ENCODE peak calls at places on chromosomes 1 and 21, in six cellular contexts. A is A549, N is endothelial cell of umbilical vein, S is HepG2, W is K562, B is GM12878. U is an unnamed sample.

GRCh38 chr1:205335692-205336091 is 14.1 kb upstream of the NUAK2 start:
- DNase-seq in B (no peak), N (peak), W (peak), A (peak), S (peak), U (peak)

GRCh38 chr1:161725888-161726630 is 4.7 kb downstream of the FCRLB start:
- DNase-seq in W (peak), S (peak), A (peak), B (no peak), N (peak), U (peak)

GRCh38 chr21:44949161-44950015 is 9.6 kb downstream of the SLX9 start:
- DNase-seq in W (peak), N (peak), B (no peak), S (peak), A (peak), U (peak)

GRCh38 chr1:107964397-107965111 is 426 bp downstream of the VAV3 start:
- DNase-seq in S (no peak), N (peak), W (no peak), B (no peak), A (no peak), U (no peak)

GRCh38 chr1:209029737-209030136 is 553.8 kb upstream of the CAMK1G start:
- DNase-seq in A (no peak), W (no peak), N (peak), S (no peak), B (no peak), U (no peak)

GRCh38 chr1:51168946-51169345 is 66.9 kb downstream of the C1orf185 start:
- DNase-seq in B (no peak), W (no peak), S (no peak), N (no peak), A (no peak), U (no peak)

GRCh38 chr1:27111771-27112573 is 43.0 kb downstream of the SLC9A1 start:
- DNase-seq in N (peak), W (peak), A (peak), B (no peak), S (peak), U (peak)

GRCh38 chr1:20697560-20697959 is 20.2 kb downstream of the KIF17 start:
- DNase-seq in W (no peak), A (no peak), S (no peak), N (no peak), B (no peak), U (no peak)

GRCh38 chr1:169647512-169647911 is 17.6 kb upstream of the SELP start:
- DNase-seq in W (no peak), A (no peak), B (no peak), S (no peak), N (no peak), U (no peak)

GRCh38 chr1:248611883-248612282 is 14.4 kb upstream of the OR2T10 start:
- DNase-seq in A (no peak), W (no peak), N (no peak), B (no peak), S (no peak), U (peak)

GRCh38 chr1:231395051-231395995 is 26.8 kb downstream of the EGLN1 start:
- DNase-seq in S (peak), B (no peak), W (no peak), N (peak), A (peak), U (no peak)

GRCh38 chr1:183218981-183219621 is 33.0 kb downstream of the LAMC2 start:
- DNase-seq in N (peak), A (no peak), W (no peak), B (no peak), S (no peak), U (peak)

GRCh38 chr1:223486366-223486765 is 93.2 kb downstream of the CCDC185 start:
- DNase-seq in N (no peak), A (no peak), W (no peak), S (peak), B (no peak), U (no peak)

GRCh38 chr1:225824522-225824921 is 14.6 kb downstream of the EPHX1 start:
- DNase-seq in S (no peak), N (no peak), B (no peak), A (no peak), W (no peak), U (no peak)

GRCh38 chr1:213997031-213997771 is 9.4 kb downstream of the PROX1 start:
- DNase-seq in S (no peak), N (no peak), B (no peak), A (no peak), W (no peak), U (peak)

GRCh38 chr1:20160034-20160433 is 20.9 kb downstream of the PLA2G2F start:
- DNase-seq in W (no peak), B (no peak), S (no peak), A (no peak), N (no peak), U (peak)

GRCh38 chr1:72282271-72282656 is at the start of gene NEGR1:
- DNase-seq in W (no peak), N (peak), A (no peak), B (no peak), S (no peak), U (peak)

GRCh38 chr1:100034465-100034864 is 64.7 kb downstream of the SLC35A3 start:
- DNase-seq in N (peak), W (peak), S (peak), A (peak), B (no peak), U (peak)

GRCh38 chr1:236421022-236421421 is 26.9 kb downstream of the EDARADD start:
- DNase-seq in A (peak), N (no peak), W (peak), B (no peak), S (peak), U (no peak)

GRCh38 chr21:46421191-46421750 is 37.4 kb upstream of the DIP2A start:
- DNase-seq in B (no peak), N (no peak), S (no peak), A (no peak), W (no peak), U (no peak)

GRCh38 chr1:16191916-16192545 is 20.4 kb downstream of the ARHGEF19 start:
- DNase-seq in N (no peak), S (no peak), W (no peak), A (no peak), B (no peak), U (peak)

GRCh38 chr1:20100632-20101355 is 18.5 kb downstream of the PLA2G2D start:
- DNase-seq in N (peak), W (peak), S (peak), B (no peak), A (peak), U (peak)

GRCh38 chr21:33543505-33544129 is 779 bp downstream of the SON start:
- DNase-seq in B (no peak), W (no peak), N (peak), S (no peak), A (no peak), U (peak)

GRCh38 chr1:97936976-97937375 is 16.1 kb upstream of the DPYD start:
- DNase-seq in W (no peak), A (no peak), N (no peak), B (no peak), S (no peak), U (no peak)

GRCh38 chr1:95018602-95019369 is 54.0 kb downstream of the ALG14 start:
- DNase-seq in S (no peak), B (no peak), N (peak), W (no peak), A (peak), U (no peak)

GRCh38 chr21:23858878-23859277 is 1748.4 kb downstream of the MRPL39 start:
- DNase-seq in B (no peak), W (peak), S (no peak), N (no peak), A (no peak), U (no peak)

GRCh38 chr1:238485906-238486219 is 595.1 kb upstream of the ZP4 start:
- DNase-seq in A (no peak), W (no peak), N (no peak), S (no peak), B (no peak), U (no peak)

GRCh38 chr1:10945988-10946387 is 66.5 kb upstream of the TARDBP start:
- DNase-seq in A (no peak), W (no peak), N (no peak), S (no peak), B (no peak), U (no peak)

GRCh38 chr1:19395678-19396192 is 83.6 kb downstream of the SLC66A1 start:
- DNase-seq in W (no peak), B (no peak), N (no peak), A (no peak), S (no peak), U (no peak)

GRCh38 chr1:198636391-198636790 is 2.4 kb upstream of the PTPRC start:
- DNase-seq in S (no peak), A (no peak), N (no peak), B (no peak), W (no peak), U (no peak)

GRCh38 chr1:32759997-32760623 is 57.0 kb downstream of the YARS1 start:
- DNase-seq in B (no peak), W (peak), A (peak), N (no peak), S (peak), U (no peak)

GRCh38 chr1:116123837-116124533 is 12.8 kb downstream of the MAB21L3 start:
- DNase-seq in B (no peak), N (no peak), S (no peak), W (no peak), A (no peak), U (no peak)

DNA sequence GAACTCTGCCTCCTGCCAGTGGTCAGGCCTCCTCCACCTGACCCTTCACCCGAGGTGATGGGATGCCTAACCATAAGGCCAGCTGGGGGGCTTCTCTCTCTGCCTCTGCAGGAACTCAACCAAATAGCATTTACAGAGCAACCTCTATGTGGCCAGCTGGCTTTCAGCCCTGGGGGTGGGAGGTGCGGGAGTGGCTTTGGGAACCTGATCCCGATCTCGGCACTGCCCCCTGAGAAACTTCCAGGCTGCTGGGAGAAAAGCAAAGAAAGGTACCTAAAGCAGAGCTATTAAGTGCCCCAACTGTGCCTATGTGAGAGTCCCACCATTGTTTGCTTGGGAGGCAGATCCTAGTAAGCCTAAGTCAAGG is 7.1 kb downstream of the KRTCAP2 start:
- DNase-seq in S (no peak), N (no peak), B (no peak), W (no peak), A (no peak), U (no peak)
- TF ChIP-seq MYC in S (no peak), N (no peak), B (no peak), W (no peak), A (no peak), U (no peak)

DNA sequence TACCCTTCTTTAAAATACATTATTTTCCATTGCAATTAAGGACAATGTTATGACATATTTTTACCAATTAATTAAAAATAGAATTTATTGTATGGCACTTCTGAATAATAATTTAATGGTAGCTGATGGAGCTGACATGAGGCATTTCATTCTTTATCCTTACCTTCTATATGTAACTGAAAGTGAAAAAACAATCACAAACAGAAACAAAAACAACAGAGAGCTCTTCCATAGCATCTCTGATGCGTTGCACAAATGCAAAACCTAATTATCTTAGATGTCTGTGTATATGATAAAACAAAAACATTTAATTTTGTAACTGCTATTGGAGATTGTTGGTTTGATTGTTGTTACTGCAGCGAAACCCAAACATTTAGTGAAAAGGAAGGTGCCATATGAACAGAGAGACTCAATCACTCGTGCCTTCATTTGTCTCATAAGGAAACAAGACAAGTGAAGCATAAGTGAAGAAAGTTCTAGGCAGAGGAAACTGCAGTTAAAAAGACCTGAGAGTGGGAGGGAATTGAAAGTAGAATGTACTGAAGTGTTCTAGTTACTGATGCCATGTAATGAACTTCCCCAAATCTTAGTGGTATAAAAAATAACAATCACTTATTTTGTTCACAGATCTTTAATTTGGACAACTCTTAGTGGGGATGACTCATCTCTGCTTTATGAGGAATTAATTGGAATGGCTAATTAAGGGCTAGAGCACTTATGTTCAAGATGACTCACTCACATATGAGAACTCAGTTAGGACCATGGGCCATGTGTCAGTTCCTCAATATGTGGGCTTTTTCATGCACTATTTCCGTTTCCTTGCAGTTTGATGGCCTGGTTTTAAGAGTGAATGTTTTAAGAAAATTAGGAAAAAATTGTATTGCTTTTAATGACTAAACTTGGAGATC is 245.0 kb upstream of the OLFM3 start:
- DNase-seq in W (no peak), A (no peak), S (no peak), N (no peak), B (peak), U (peak)
- TF ChIP-seq POLR2A in W (no peak), A (no peak), S (no peak), N (no peak), B (no peak), U (no peak)

DNA sequence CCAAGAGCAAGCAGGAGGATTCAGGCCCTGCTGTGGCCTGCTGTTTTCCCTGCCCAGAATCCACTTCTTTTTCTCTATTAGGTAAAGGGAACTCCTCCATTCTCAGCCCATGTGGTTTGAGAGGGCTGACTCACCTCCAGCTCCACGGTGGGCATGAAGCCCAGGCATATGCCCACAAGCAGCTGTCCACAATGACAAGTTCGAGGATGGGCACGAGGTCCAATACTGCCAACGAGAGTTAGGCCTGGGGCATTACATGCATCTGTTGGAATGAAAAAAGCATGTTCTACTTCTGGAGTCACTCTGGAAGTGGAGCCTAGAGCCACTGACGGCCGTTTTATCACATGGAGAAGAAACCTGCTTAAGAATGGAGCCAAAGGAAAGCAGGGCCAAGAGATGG is 20.1 kb downstream of the TSPAN2 start:
- DNase-seq in S (no peak), A (no peak), B (no peak), W (no peak), N (no peak), U (no peak)
- TF ChIP-seq CTCF in S (no peak), A (no peak), B (no peak), W (no peak), N (no peak), U (no peak)

GRCh38 chr1:30798954-30799491 is 41.4 kb upstream of the LAPTM5 start:
- DNase-seq in A (no peak), B (no peak), N (no peak), S (no peak), W (no peak), U (no peak)
- TF ChIP-seq MYC in A (no peak), B (no peak), N (no peak), S (no peak), W (no peak), U (no peak)

DNA sequence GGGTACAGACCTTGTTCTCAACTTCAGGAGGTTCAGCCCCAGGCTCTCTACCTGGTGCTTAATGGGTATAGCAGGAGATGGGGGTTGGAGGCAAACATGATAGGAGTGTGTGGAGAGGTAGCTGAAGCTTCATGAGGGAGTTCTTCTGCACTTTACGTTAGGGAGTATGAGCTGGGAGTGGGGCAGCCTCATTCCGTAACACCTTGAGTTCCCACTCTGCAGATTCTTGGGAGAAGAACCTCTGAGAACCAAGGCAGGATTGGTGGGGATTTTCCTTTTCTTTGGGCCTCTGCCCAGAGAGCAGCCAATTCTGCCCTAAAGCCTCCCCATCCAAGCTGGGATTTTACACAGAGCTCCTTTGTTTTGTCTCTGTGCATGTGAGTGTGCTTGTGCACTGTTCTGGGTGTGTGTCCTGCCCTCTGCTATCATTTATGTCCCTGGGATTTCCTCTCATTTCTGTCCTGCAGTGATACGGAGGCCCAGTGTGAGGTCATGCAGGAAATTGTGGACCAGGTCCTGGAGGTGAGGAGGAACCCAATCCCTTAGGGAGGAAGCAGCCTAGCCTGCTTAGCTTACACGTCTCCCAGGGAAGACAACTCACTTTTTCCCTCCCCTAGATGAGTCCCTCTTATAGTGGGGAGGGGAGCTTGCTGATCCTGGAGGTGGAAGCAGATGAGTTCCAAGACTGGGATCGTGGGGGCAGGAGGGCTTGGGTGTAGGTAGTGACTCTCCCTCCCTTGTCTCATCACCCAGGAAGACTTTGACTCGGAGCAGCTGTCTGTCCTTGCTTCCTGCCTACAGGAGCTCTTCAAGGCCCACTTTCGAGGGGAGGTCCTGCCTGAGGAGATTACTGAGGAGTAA is 11.6 kb upstream of the SLC27A3 start:
- DNase-seq in N (peak), W (no peak), S (no peak), A (no peak), B (no peak), U (no peak)
- TF ChIP-seq POLR2A in N (peak), W (no peak), S (no peak), A (no peak), B (no peak), U (no peak)

GRCh38 chr1:25694591-25695007 is 78.0 kb downstream of the MAN1C1 start:
- DNase-seq in N (no peak), W (no peak), S (no peak), B (no peak), A (no peak), U (no peak)
- TF ChIP-seq CTCF in N (no peak), W (no peak), S (no peak), B (no peak), A (no peak), U (no peak)

U was measured in NB4.